ENCODE peak calls at places on chromosomes 6 and 20, in seven cellular contexts. R, V, J, E, U, D and C are unnamed samples.

GRCh38 chr6:21831531-21832291 is 238.2 kb downstream of the SOX4 start:
- DNase-seq in R (no peak), V (no peak), J (no peak), E (no peak), U (no peak), D (no peak), C (no peak)

GRCh38 chr6:122809671-122810070 is 20.6 kb downstream of the SMPDL3A start:
- DNase-seq in R (no peak), V (no peak), J (no peak), E (no peak), U (no peak), D (no peak), C (no peak)

GRCh38 chr6:79373880-79374279 is 139.4 kb upstream of the HMGN3 start:
- DNase-seq in R (peak), V (no peak), J (no peak), E (no peak), U (no peak), D (no peak), C (no peak)

GRCh38 chr6:4449409-4449808 is 314.0 kb upstream of the ECI2 start:
- DNase-seq in R (no peak), V (no peak), J (no peak), E (no peak), U (no peak), D (no peak), C (no peak)

GRCh38 chr6:12886961-12887775 is 170.6 kb downstream of the PHACTR1 start:
- DNase-seq in R (no peak), V (no peak), J (no peak), E (peak), U (no peak), D (no peak), C (no peak)

GRCh38 chr20:62369508-62370114 is 2.5 kb upstream of the LAMA5 start:
- DNase-seq in R (no peak), V (no peak), J (no peak), E (no peak), U (no peak), D (no peak), C (no peak)

GRCh38 chr6:78251930-78252329 is 599.1 kb downstream of the MEI4 start:
- DNase-seq in R (no peak), V (no peak), J (no peak), E (no peak), U (no peak), D (no peak), C (no peak)

GRCh38 chr6:116282698-116283097 is 3.0 kb upstream of the TSPYL1 start:
- DNase-seq in R (no peak), V (no peak), J (no peak), E (no peak), U (no peak), D (no peak), C (no peak)

GRCh38 chr6:165767228-165767627 is 104.2 kb upstream of the PDE10A start:
- DNase-seq in R (no peak), V (no peak), J (no peak), E (no peak), U (no peak), D (no peak), C (no peak)

DNA sequence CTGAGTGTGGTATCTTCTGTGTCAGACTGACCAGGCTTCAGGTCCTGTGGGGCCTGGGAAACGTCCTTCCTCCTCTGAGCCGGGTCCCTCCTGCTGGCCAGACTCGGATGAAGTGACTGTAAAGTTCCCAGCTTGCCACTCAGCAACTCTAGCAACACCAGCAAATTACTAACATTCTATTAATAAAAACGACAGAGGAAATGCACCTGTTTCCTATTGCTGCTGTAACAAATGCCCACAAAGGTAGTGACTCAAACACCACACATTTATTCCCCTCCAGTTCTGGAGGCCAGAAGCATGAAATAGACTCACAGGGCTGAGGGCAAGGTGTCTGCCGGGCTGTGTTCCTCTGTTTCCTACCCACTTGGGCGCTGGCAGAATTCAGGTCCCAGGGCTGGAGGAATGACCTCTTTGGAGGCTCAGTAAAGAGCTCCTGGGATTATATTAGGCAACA is 48.8 kb downstream of the CTCFL start:
- DNase-seq in R (no peak), V (no peak), J (no peak), E (no peak), U (peak), D (no peak), C (no peak)
- TF ChIP-seq JUND in R (no peak), V (no peak), J (no peak), E (no peak), U (no peak), D (no peak), C (no peak)

GRCh38 chr20:58130156-58130555 is 98.3 kb downstream of the ANKRD60 start:
- DNase-seq in R (no peak), V (no peak), J (no peak), E (no peak), U (no peak), D (no peak), C (no peak)

GRCh38 chr20:58131581-58132142 is 96.8 kb downstream of the ANKRD60 start:
- DNase-seq in R (no peak), V (peak), J (peak), E (no peak), U (no peak), D (no peak), C (no peak)

GRCh38 chr20:58130574-58130973 is 97.9 kb downstream of the ANKRD60 start:
- DNase-seq in R (no peak), V (no peak), J (no peak), E (no peak), U (no peak), D (no peak), C (no peak)

GRCh38 chr20:58129736-58130135 is 98.7 kb downstream of the ANKRD60 start:
- DNase-seq in R (no peak), V (no peak), J (no peak), E (no peak), U (no peak), D (no peak), C (no peak)

GRCh38 chr20:58131111-58131510 is 97.3 kb downstream of the ANKRD60 start:
- DNase-seq in R (no peak), V (no peak), J (no peak), E (no peak), U (no peak), D (no peak), C (no peak)
- TF ChIP-seq JUND in R (no peak), V (no peak), J (no peak), E (no peak), U (no peak), D (no peak), C (no peak)

GRCh38 chr6:91691449-91691848 is 1104.6 kb upstream of the MAP3K7 start:
- DNase-seq in R (no peak), V (no peak), J (no peak), E (no peak), U (no peak), D (no peak), C (peak)

GRCh38 chr6:91697010-91697694 is 1110.3 kb upstream of the MAP3K7 start:
- DNase-seq in R (no peak), V (no peak), J (no peak), E (no peak), U (no peak), D (no peak), C (no peak)
- TF ChIP-seq JUND in R (no peak), V (no peak), J (no peak), E (no peak), U (no peak), D (no peak), C (no peak)

DNA sequence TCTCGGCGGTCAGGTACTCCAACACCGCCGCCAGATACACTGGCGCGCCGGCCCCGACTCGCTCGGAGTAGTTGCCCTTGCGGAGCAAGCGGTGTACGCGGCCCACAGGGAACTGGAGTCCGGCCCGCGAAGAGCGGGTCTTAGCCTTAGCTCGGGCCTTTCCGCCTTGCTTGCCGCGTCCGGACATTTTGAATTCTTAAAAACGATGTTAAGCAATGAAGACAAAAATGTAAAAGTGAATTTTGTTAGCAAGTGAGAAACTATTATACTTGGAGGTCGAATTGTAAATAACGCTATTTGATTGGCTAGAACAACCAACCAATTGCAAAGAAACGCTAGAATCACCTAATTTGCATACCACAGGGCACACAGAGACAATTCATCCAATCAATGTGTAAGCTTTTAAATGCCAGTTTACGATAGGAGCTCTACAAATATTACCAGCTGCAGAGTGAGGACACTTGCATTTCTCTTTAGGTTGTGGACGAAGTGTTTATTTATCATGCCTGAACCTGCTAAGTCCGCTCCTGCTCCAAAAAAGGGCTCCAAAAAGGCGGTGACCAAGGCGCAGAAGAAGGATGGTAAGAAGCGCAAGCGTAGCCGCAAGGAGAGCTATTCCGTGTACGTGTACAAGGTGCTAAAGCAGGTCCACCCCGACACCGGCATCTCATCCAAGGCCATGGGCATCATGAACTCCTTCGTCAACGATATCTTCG is 112.0 kb downstream of the HFE start:
- DNase-seq in R (peak), V (peak), J (peak), E (no peak), U (peak), D (peak), C (peak)
- TF ChIP-seq JUND in R (no peak), V (peak), J (peak), E (no peak), U (no peak), D (peak), C (peak)

GRCh38 chr6:168145747-168146596 is 67.0 kb upstream of the FRMD1 start:
- DNase-seq in R (no peak), V (no peak), J (no peak), E (no peak), U (no peak), D (no peak), C (no peak)

GRCh38 chr6:168148231-168148849 is 69.3 kb upstream of the FRMD1 start:
- DNase-seq in R (no peak), V (no peak), J (no peak), E (no peak), U (no peak), D (no peak), C (no peak)

GRCh38 chr6:168150551-168151444 is 71.8 kb upstream of the FRMD1 start:
- DNase-seq in R (peak), V (no peak), J (no peak), E (no peak), U (no peak), D (no peak), C (no peak)

GRCh38 chr6:168149015-168149414 is 70.0 kb upstream of the FRMD1 start:
- DNase-seq in R (no peak), V (no peak), J (no peak), E (no peak), U (no peak), D (no peak), C (no peak)

GRCh38 chr6:168147205-168147738 is 68.3 kb upstream of the FRMD1 start:
- DNase-seq in R (no peak), V (no peak), J (no peak), E (no peak), U (no peak), D (no peak), C (no peak)
- TF ChIP-seq JUND in R (no peak), V (no peak), J (no peak), E (no peak), U (no peak), D (no peak), C (no peak)

GRCh38 chr6:127290391-127290963 is 23.8 kb downstream of the RNF146 start:
- DNase-seq in R (no peak), V (no peak), J (no peak), E (no peak), U (no peak), D (no peak), C (no peak)
- TF ChIP-seq JUND in R (no peak), V (no peak), J (no peak), E (no peak), U (no peak), D (no peak), C (no peak)

GRCh38 chr6:127190552-127190951 is 72.1 kb downstream of the RSPO3 start:
- DNase-seq in R (no peak), V (no peak), J (peak), E (no peak), U (no peak), D (peak), C (peak)

GRCh38 chr6:127185410-127185809 is 66.9 kb downstream of the RSPO3 start:
- DNase-seq in R (no peak), V (no peak), J (no peak), E (no peak), U (no peak), D (no peak), C (no peak)

GRCh38 chr6:127182501-127182900 is 64.0 kb downstream of the RSPO3 start:
- DNase-seq in R (no peak), V (no peak), J (no peak), E (no peak), U (no peak), D (no peak), C (no peak)

GRCh38 chr6:127188752-127189151 is 70.3 kb downstream of the RSPO3 start:
- DNase-seq in R (no peak), V (no peak), J (no peak), E (no peak), U (no peak), D (no peak), C (no peak)

GRCh38 chr6:127186889-127187288 is 68.4 kb downstream of the RSPO3 start:
- DNase-seq in R (peak), V (peak), J (peak), E (no peak), U (no peak), D (peak), C (no peak)
- TF ChIP-seq JUND in R (no peak), V (no peak), J (no peak), E (no peak), U (no peak), D (no peak), C (no peak)

DNA sequence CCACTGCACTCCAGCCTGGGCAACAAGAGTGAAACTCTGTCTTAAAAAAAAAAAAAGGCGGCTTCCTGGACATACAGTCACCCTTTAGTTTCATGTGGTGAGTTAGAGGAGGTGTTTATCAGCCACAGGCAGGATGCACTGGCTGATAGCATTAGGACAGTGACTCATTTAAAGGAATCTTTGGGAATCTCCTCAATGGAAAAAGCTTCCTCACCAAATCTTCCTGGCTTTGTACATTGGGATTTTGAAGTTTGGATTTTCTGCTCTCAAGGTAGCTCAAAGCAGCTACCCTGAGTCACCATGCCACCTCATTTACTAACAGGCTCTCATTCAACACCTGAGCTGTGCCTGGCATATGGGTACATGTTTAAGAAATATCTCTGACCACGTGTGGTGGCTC is 20.2 kb downstream of the PRPH2 start:
- DNase-seq in R (no peak), V (peak), J (peak), E (no peak), U (no peak), D (no peak), C (no peak)
- TF ChIP-seq JUND in R (no peak), V (no peak), J (peak), E (no peak), U (no peak), D (peak), C (no peak)

GRCh38 chr6:139336488-139336887 is 38.0 kb downstream of the CITED2 start:
- DNase-seq in R (no peak), V (no peak), J (no peak), E (no peak), U (no peak), D (no peak), C (no peak)
- TF ChIP-seq JUND in R (no peak), V (no peak), J (no peak), E (no peak), U (no peak), D (no peak), C (no peak)

GRCh38 chr20:2114106-2114505 is 12.5 kb downstream of the STK35 start:
- DNase-seq in R (no peak), V (no peak), J (no peak), E (no peak), U (no peak), D (no peak), C (no peak)

GRCh38 chr20:2108498-2108897 is 6.9 kb downstream of the STK35 start:
- DNase-seq in R (no peak), V (no peak), J (no peak), E (no peak), U (peak), D (no peak), C (no peak)

GRCh38 chr20:2112910-2113309 is 11.3 kb downstream of the STK35 start:
- DNase-seq in R (no peak), V (no peak), J (no peak), E (no peak), U (peak), D (no peak), C (no peak)

GRCh38 chr20:2108987-2109386 is 7.4 kb downstream of the STK35 start:
- DNase-seq in R (no peak), V (peak), J (peak), E (no peak), U (no peak), D (no peak), C (no peak)

DNA sequence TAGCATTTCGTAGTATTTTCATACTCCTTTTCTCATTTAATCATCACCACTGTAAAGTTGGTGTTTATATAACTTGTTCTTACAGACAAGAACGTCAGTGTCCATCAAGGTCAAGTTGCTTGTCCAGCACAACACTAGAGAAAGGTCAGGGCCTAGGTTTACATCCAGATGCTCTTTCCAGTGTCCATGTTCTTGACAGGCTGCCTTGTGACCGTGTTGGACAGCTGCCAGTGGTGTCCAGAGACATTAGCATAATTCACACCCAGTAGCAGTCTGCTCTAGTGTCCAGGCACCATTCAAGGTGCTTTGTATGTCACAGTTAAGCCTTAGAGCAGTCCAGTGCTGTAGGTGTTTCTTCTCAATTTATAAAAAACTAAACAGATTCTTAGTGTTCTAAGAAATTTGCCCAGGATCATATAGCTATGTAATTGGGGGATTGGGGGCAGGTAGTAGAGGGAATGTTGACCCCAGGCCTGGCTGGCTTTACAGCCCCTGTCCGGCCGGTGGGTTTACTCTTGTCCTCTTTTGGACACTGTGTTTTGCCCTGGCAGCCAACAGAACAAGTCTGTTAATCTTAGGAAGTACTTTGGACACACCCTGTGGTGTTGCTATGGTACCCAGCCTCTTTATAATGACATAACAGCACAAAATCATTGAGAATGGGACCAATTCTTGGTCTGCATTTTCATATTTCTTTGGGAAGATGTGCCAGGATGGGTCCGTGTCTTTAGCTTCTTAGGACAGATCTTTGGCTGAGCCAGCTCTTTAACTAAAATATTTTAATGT is 8.0 kb downstream of the STK35 start:
- DNase-seq in R (no peak), V (no peak), J (no peak), E (no peak), U (no peak), D (no peak), C (no peak)
- TF ChIP-seq JUND in R (no peak), V (no peak), J (no peak), E (no peak), U (no peak), D (no peak), C (no peak)